ENCODE peak calls at places on chromosomes 11 and 22, in four cellular contexts. G, V, B and P are unnamed samples.

GRCh38 chr22:47209547-47210023 is 447.1 kb downstream of the TBC1D22A start:
- DNase-seq in G (peak; percentile 17), V (no peak), B (no peak), P (no peak)

GRCh38 chr11:126257764-126258163 is 10.9 kb downstream of the SRPRA start:
- DNase-seq in G (no peak), V (peak; percentile 71), B (peak; percentile 32), P (no peak)

GRCh38 chr22:19810381-19811141 is 44.1 kb downstream of the GNB1L start:
- DNase-seq in G (no peak), V (peak; percentile 90), B (peak; percentile 33), P (no peak)

GRCh38 chr11:9656864-9657263 is 7.0 kb upstream of the SWAP70 start:
- DNase-seq in G (no peak), V (no peak), B (no peak), P (no peak)

GRCh38 chr11:16286095-16286494 is 70.3 kb downstream of the SOX6 start:
- DNase-seq in G (no peak), V (no peak), B (no peak), P (no peak)

GRCh38 chr11:76803811-76804600 is 20.9 kb downstream of the TSKU start:
- DNase-seq in G (peak; percentile 16), V (no peak), B (no peak), P (no peak)

GRCh38 chr11:44382648-44383240 is 72.8 kb upstream of the ALX4 start:
- DNase-seq in G (no peak), V (no peak), B (no peak), P (no peak)

GRCh38 chr11:629237-629583 is 2.2 kb upstream of the SCT start:
- DNase-seq in G (no peak), V (no peak), B (no peak), P (no peak)

GRCh38 chr22:28810839-28811491 is 10.6 kb upstream of the XBP1 start:
- DNase-seq in G (no peak), V (no peak), B (no peak), P (no peak)

GRCh38 chr11:107830915-107831540 is 27.6 kb downstream of the SLC35F2 start:
- DNase-seq in G (no peak), V (no peak), B (no peak), P (no peak)

GRCh38 chr22:43861529-43861928 is 784 bp downstream of the SULT4A1 start:
- DNase-seq in G (no peak), V (no peak), B (no peak), P (no peak)

GRCh38 chr22:27298387-27299141 is 503.0 kb downstream of the MN1 start:
- DNase-seq in G (no peak), V (no peak), B (no peak), P (no peak)

GRCh38 chr22:30159561-30160353 is 79.5 kb downstream of the HORMAD2 start:
- DNase-seq in G (no peak), V (peak; percentile 62), B (peak; percentile 60), P (peak; percentile 39)

GRCh38 chr11:93359396-93359795 is 28.9 kb downstream of the DEUP1 start:
- DNase-seq in G (no peak), V (no peak), B (no peak), P (no peak)

GRCh38 chr11:93361435-93361834 is 30.9 kb downstream of the DEUP1 start:
- DNase-seq in G (no peak), V (no peak), B (no peak), P (no peak)
- TF ChIP-seq CTCF in G (no peak), V (no peak), B (no peak), P (no peak)

GRCh38 chr11:68372625-68373024 is 60.2 kb downstream of the LRP5 start:
- DNase-seq in G (no peak), V (no peak), B (no peak), P (no peak)

GRCh38 chr11:68373189-68373809 is 60.9 kb downstream of the LRP5 start:
- DNase-seq in G (no peak), V (no peak), B (peak; percentile 48), P (no peak)

GRCh38 chr11:68373810-68374501 is 61.6 kb downstream of the LRP5 start:
- DNase-seq in G (peak; percentile 65), V (no peak), B (no peak), P (no peak)

GRCh38 chr11:68375337-68375736 is 62.9 kb downstream of the LRP5 start:
- DNase-seq in G (no peak), V (no peak), B (no peak), P (no peak)

GRCh38 chr11:68374531-68374930 is 62.1 kb downstream of the LRP5 start:
- DNase-seq in G (no peak), V (no peak), B (no peak), P (no peak)
- H3K4me3 ChIP-seq in G (no peak overlapping the region), V (no peak overlapping the region), B (no peak overlapping the region), P (no peak overlapping the region)

DNA sequence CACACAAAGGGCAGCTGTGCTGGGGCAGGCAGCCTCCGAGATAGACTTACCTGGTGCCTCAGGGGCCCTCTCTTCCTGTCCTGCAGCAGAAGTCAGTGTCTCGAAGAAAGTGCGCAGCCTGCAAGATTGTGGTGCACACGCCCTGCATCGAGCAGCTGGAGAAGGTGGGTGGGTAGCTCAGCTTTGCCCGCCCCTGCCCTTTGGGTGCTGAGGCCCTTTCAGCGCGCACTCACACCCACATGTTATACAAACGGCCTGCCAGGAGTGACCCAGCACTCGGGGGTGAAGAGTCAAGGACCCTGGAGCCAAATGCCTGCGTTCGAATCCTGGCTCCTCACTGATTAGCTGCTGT is 13.6 kb upstream of the MDK start:
- DNase-seq in G (no peak), V (no peak), B (no peak), P (no peak)
- TF ChIP-seq CTCF in G (no peak), V (no peak), B (no peak), P (no peak)

DNA sequence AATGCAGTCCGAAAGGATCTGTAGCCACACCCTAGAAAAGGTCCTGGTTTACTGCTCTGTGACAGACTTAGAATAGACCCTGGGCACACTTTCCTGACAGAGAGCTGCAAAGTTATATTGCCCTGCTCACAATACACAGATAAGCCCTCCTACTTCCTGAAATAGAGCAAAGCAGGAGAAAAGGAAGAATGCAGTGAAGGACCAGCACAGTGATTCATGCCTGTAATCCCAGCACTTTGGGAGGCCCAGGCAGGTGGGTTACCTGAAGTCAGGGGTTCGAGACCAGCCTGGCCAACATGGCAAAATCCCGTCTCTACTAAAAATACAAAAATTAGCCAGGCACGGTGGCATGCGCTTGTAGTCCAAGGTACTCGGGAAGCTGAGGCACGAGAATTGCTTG is 2.1 kb downstream of the CYB561A3 start:
- DNase-seq in G (peak; percentile 69), V (no peak), B (no peak), P (no peak)
- H3K4me3 ChIP-seq in G (no peak overlapping the region), V (no peak overlapping the region), B (no peak overlapping the region), P (no peak overlapping the region)

DNA sequence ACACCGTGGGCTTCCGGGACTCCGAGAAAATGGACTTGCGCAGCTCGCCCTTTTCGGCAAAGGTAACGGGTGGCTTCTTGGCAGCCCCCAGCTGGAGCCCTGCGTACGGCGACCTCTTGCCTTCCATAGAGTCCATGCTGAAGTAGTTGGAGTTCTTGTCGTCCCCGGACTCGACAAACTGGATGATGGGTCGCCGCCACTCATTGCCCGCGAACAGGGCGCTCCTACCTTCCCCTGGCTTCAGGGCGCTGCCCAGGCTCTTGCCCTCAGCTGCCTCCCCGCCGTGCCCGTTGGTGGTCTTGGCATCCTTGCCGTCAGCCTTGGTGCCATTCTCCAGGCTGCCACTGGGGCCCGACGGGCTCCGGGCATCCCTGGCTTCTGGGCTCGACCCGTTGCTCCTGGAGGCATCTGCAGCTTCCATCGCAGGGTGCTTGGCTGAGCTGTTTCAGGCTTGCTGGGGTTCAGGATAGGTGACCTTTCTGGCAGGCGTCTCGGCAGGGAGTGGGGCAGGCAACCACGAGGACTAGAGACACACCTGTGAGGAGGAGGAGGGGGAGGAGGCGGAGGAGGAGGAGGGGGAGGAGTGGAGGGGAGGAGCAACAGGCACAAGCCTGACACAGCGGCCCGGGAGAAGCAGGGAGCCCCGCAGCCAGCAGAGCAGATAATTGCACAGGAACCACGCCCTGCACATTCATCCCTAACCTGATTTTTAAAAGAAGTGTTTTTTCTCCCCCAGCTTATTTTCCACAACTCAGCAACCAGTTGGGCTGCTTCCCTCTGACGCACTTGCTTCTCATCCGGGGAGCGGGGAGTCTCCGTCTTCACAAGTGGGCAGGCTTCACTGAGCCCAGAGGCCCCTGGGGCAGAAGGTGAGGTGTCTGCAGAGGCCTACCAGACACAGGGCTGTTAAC is at the start of gene TRIM29:
- DNase-seq in G (peak; percentile 78), V (no peak), B (no peak), P (no peak)
- TF ChIP-seq CTCF in G (no peak), V (no peak), B (no peak), P (peak; percentile 4)

GRCh38 chr22:22927196-22927887 is 39.7 kb downstream of the IGLL5 start:
- DNase-seq in G (no peak), V (no peak), B (no peak), P (no peak)
- H3K4me3 ChIP-seq in G (no peak overlapping the region), V (no peak overlapping the region), B (no peak overlapping the region), P (no peak overlapping the region)

GRCh38 chr11:120001161-120002135 is 136.5 kb downstream of the TRIM29 start:
- DNase-seq in G (no peak), V (no peak), B (no peak), P (no peak)

GRCh38 chr11:119995730-119996491 is 142.0 kb downstream of the TRIM29 start:
- DNase-seq in G (no peak), V (no peak), B (no peak), P (no peak)

GRCh38 chr11:119996556-119996955 is 141.4 kb downstream of the TRIM29 start:
- DNase-seq in G (no peak), V (no peak), B (no peak), P (no peak)

GRCh38 chr11:119993732-119994131 is 144.2 kb downstream of the TRIM29 start:
- DNase-seq in G (peak; percentile 22), V (no peak), B (no peak), P (no peak)

DNA sequence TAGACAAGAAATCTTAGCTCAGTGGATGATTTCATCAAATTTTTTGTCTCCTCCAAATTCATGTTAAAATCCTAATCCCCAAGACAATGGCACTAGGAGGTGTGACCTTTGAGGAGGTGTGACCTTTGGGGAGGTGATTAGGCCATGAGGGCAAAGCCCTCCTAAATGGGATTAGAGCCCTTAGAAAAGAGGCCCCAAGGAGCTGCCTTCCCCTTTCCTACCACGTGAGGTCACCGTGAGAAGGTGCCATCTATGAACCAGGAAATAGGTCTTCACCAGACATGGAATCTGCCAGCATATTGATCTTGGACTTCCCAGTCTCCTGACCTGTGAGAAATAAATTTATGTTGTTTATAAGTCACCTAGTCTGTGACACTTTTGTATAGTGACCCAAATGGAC is 138.7 kb downstream of the TRIM29 start:
- DNase-seq in G (no peak), V (no peak), B (no peak), P (no peak)
- TF ChIP-seq CTCF in G (no peak), V (no peak), B (no peak), P (peak; percentile 34)

GRCh38 chr11:40825435-40825834 is 634.0 kb downstream of the LRRC4C start:
- DNase-seq in G (no peak), V (no peak), B (no peak), P (no peak)
- H3K4me3 ChIP-seq in G (no peak overlapping the region), V (no peak overlapping the region), B (no peak overlapping the region), P (no peak overlapping the region)